ENCODE peak calls at places on chromosome 5, in nine cellular contexts. Y is GM23248, S is right lobe of liver, G is stomach, D is tibial artery, V is left lung, W is Peyer's patch, H is heart right ventricle, P is OCI-LY7. I is an unnamed sample. For H3K4me1, the result is how much of the 10 kb centered on the place peaks cover.

GRCh38 chr5:29122306-29122705 is 2071.2 kb upstream of the CDH6 start:
- DNase-seq in Y (no peak), S (no peak), G (no peak), D (no peak), V (no peak), W (no peak), H (no peak), P (no peak), I (no peak)

GRCh38 chr5:59790399-59791130 is 103.0 kb downstream of the PDE4D start:
- DNase-seq in Y (peak), S (no peak), G (no peak), D (no peak), V (no peak), W (no peak), H (no peak), P (peak), I (no peak)

GRCh38 chr5:31078931-31079330 is 114.6 kb upstream of the CDH6 start:
- DNase-seq in Y (no peak), S (no peak), G (no peak), D (no peak), V (no peak), W (no peak), H (no peak), P (no peak), I (no peak)

GRCh38 chr5:105961572-105961971 is 1709.2 kb downstream of the EFNA5 start:
- DNase-seq in Y (no peak), S (no peak), G (no peak), D (no peak), V (no peak), W (no peak), H (no peak), P (no peak), I (no peak)

GRCh38 chr5:58439094-58439644 is 20.7 kb downstream of the PLK2 start:
- DNase-seq in Y (no peak), S (no peak), G (no peak), D (no peak), V (no peak), W (no peak), H (no peak), P (no peak), I (no peak)

GRCh38 chr5:135571210-135571609 is 7.6 kb downstream of the CXCL14 start:
- DNase-seq in Y (no peak), S (no peak), G (no peak), D (no peak), V (no peak), W (no peak), H (no peak), P (no peak), I (no peak)

GRCh38 chr5:76954383-76954763 is 1.5 kb downstream of the CRHBP start:
- DNase-seq in Y (no peak), S (peak), G (no peak), D (no peak), V (no peak), W (no peak), H (peak), P (no peak), I (no peak)

GRCh38 chr5:168976311-168976893 is 324.5 kb downstream of the SLIT3 start:
- DNase-seq in Y (peak), S (no peak), G (no peak), D (no peak), V (no peak), W (no peak), H (no peak), P (no peak), I (no peak)

GRCh38 chr5:16507716-16508115 is 42.1 kb upstream of the ZNF622 start:
- DNase-seq in Y (peak), S (no peak), G (no peak), D (no peak), V (no peak), W (no peak), H (no peak), P (no peak), I (no peak)

GRCh38 chr5:75614165-75614564 is 2.9 kb downstream of the ANKDD1B start:
- DNase-seq in Y (no peak), S (no peak), G (no peak), D (no peak), V (no peak), W (no peak), H (no peak), P (no peak), I (no peak)
- H3K4me1 ChIP-seq in Y (under half), S (under half), G (under half), D (under half), V (under half), W (under half), H (under half), P (under half), I (under half)

DNA sequence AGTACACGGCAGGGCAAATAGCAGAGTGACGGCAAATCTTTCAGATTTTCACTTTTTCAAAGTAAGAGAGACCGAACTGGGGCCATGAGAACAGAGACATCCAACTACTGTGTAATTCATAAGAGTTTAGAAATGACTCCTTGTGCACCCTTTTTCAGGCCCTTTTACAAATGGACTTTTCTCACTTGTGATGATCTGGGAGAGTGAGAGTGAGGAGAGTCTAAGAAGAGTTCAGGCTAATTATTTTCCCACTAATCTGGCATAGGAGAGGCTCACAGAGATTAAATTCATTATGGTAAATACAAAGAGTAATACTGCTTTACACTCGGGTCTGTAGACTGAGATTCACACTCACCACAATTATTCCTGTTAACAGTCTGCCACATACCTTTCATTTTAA is 880 bp upstream of the CCNG1 start:
- DNase-seq in Y (no peak), S (no peak), G (no peak), D (no peak), V (no peak), W (no peak), H (no peak), P (no peak), I (no peak)
- H3K4me1 ChIP-seq in Y (under half), S (under half), G (under half), D (under half), V (under half), W (under half), H (under half), P (under half), I (under half)

DNA sequence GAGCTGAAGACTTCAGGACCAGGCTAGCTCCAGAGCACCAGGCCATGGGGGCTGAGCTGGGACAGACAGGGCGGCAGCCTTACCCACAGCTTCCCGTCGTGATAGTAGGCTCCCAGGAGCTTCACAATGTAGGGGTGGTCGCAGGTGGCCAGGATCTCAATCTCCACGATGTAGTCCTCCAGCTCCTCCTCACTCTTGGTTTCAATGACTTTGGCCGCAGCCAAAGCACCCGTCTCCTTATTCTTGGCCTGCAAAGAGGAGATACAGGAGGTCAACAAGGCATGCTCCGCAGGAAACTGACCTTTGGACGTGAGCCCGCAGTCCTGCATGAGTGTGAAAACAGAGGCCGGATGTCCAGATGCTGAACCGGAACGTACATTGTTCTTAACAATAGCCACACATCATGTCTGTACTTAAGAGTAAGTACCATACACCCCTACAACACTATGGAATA is 31.5 kb downstream of the STK10 start:
- DNase-seq in Y (no peak), S (peak), G (peak), D (no peak), V (no peak), W (no peak), H (peak), P (no peak), I (peak)
- H3K4me1 ChIP-seq in Y (under half), S (under half), G (under half), D (under half), V (half or more), W (under half), H (half or more), P (half or more), I (under half)

DNA sequence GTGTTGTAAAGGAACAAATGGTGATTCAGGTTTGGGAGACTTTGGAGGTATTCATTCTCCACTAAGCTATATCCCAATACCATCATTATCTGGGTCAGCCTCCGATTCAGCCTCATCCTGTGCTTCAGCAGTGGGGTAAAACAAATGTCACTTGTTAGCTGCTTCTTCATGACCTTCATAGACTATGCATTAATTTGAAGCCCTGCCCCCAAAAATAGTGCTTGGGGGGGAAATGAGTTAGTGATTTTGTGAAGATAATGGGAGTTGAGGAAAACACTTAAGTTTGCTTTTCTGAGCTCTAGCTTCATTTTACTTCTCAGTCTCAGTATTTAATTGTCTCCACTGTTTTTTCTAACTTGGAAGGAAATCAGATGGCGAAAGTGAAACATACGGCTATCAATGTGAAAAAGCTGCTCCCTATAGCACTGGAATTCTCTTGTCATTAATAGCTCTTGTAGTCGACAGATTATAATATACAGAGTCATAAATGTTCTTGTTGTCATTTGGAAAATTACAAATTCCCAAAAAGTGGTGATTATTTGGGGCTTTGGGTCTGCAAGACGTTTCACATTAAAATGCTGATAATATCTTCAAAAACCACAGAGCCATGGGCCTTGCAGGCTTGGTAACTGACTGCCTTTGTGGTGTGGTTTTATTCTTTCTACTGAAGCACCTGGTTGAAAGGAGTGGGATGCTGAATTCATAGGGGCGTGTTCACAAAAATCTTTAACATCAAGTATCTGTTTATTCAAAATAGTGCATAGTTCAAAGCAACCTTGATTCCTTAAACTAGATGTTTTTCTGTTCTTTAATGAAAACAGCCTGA is 40.0 kb downstream of the PIK3R1 start:
- DNase-seq in Y (no peak), S (no peak), G (no peak), D (no peak), V (no peak), W (no peak), H (no peak), P (no peak), I (no peak)
- H3K4me1 ChIP-seq in Y (under half), S (under half), G (half or more), D (under half), V (half or more), W (under half), H (half or more), P (under half), I (half or more)

GRCh38 chr5:143349127-143349526 is 54.4 kb downstream of the NR3C1 start:
- DNase-seq in Y (peak), S (no peak), G (no peak), D (no peak), V (no peak), W (no peak), H (no peak), P (no peak), I (no peak)

GRCh38 chr5:143347698-143348344 is 55.7 kb downstream of the NR3C1 start:
- DNase-seq in Y (no peak), S (no peak), G (no peak), D (no peak), V (no peak), W (no peak), H (no peak), P (no peak), I (no peak)

GRCh38 chr5:143352691-143353090 is 50.8 kb downstream of the NR3C1 start:
- DNase-seq in Y (no peak), S (no peak), G (no peak), D (no peak), V (no peak), W (no peak), H (no peak), P (no peak), I (no peak)

GRCh38 chr5:143350790-143351603 is 52.5 kb downstream of the NR3C1 start:
- DNase-seq in Y (peak), S (peak), G (no peak), D (no peak), V (no peak), W (no peak), H (no peak), P (no peak), I (peak)

DNA sequence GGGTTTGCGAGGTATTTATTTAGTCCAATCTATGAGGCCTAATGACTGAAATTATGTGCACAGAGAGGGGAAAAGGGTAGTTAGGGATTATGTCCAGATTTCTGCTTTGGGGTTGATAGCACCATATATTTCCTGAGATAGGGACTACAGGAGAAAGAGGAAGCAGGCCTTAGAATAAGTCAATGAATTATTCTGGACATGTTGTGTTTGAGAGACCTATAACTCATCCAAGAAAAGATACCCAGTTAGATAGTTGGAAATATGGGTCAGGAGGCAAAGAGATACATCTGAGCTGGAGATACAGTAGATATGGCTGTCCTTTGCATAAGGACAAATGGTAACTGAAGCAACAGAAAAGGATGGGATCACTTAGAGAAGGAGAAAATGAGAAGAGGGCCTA is 53.1 kb downstream of the NR3C1 start:
- DNase-seq in Y (no peak), S (no peak), G (no peak), D (no peak), V (no peak), W (no peak), H (no peak), P (no peak), I (no peak)
- H3K4me1 ChIP-seq in Y (half or more), S (half or more), G (half or more), D (under half), V (half or more), W (under half), H (half or more), P (under half), I (under half)

GRCh38 chr5:38603691-38604090 is 47.2 kb upstream of the LIFR start:
- DNase-seq in Y (no peak), S (no peak), G (no peak), D (no peak), V (no peak), W (no peak), H (no peak), P (no peak), I (no peak)
- H3K4me1 ChIP-seq in Y (under half), S (under half), G (under half), D (under half), V (under half), W (under half), H (under half), P (under half), I (under half)

DNA sequence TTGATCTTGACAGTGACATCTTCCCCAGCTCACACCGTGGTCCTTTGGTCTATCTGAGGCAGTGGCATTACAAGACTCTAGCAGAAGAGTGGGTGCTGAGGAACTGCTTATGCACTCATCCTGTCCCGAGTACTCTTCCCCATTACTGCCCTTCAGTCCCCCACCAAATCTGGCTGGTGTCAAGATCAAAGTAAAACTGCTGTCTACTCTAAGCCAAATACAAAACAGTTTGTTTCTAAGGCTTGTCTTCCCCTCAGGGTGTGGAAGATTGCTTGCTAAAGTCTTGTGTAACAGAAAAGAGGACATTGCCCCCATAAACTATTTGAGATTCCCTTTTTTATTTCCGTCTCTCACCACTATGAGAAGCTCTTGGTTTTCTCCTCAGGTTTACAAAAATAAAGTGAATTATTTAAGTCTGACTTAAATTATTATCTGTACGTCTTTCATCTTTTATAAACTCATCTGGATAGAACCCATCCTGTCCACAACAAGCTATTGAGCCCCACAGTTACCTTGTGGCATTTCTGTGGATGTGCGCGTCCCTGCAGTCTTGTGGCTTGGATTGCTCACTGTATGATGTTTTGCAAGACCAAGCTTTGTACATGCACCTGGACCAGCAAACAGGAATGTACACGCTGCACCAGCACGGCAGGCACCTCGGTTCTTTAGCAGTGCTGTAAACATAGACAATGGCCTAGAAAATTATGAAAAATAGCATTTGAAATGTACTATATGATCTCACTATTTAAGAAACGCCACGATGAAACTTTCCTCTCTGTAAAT is 61.0 kb downstream of the CYSTM1 start:
- DNase-seq in Y (no peak), S (no peak), G (no peak), D (no peak), V (no peak), W (no peak), H (no peak), P (no peak), I (no peak)
- H3K4me1 ChIP-seq in Y (under half), S (under half), G (half or more), D (under half), V (under half), W (under half), H (under half), P (under half), I (under half)

I was measured in adrenal gland.